ENCODE peak calls at places on chromosomes 16 and 17, in five cellular contexts. V is HS-5; X is HFFc6; O is cardiac fibroblast; K is stimulated activated CD4-positive, alpha-beta T cell treated with anti-CD3 and anti-CD28 coated beads, Interleukin-4, amount 100 ng/mL, for 1 hour. Y is an unnamed sample.
A peak's percentile ranks its signal among the peaks of the same experiment; 100 is the strongest.

GRCh38 chr17:72518810-72519597 is 398.2 kb downstream of the SOX9 start:
- DNase-seq in X (no peak), V (no peak), K (no peak), O (no peak), Y (no peak)

GRCh38 chr17:32854834-32855389 is 22.0 kb downstream of the MYO1D start:
- DNase-seq in K (no peak), X (no peak), O (no peak), V (no peak), Y (no peak)

GRCh38 chr17:5118219-5118618 is 2.4 kb downstream of the USP6 start:
- DNase-seq in X (no peak), K (no peak), O (no peak), V (no peak), Y (no peak)

GRCh38 chr17:57985675-57985974 is 2.4 kb downstream of the VEZF1 start:
- DNase-seq in V (no peak), K (no peak), O (peak; percentile 33), X (peak; percentile 68), Y (peak; percentile 39)

GRCh38 chr16:56895813-56896212 is 30.8 kb downstream of the SLC12A3 start:
- DNase-seq in X (no peak), V (no peak), O (no peak), K (no peak), Y (no peak)

GRCh38 chr17:30475206-30475605 is 2.0 kb upstream of the GOSR1 start:
- DNase-seq in V (no peak), O (no peak), X (no peak), K (no peak), Y (no peak)

GRCh38 chr17:29138991-29139682 is 41.1 kb downstream of the MYO18A start:
- DNase-seq in O (no peak), V (no peak), K (peak; percentile 42), X (no peak), Y (no peak)

GRCh38 chr17:72033311-72033710 is 87.5 kb upstream of the SOX9 start:
- DNase-seq in K (no peak), X (no peak), V (no peak), O (no peak), Y (no peak)

GRCh38 chr17:7769854-7770253 is 52.3 kb downstream of the DNAH2 start:
- DNase-seq in K (no peak), X (no peak), V (no peak), O (no peak), Y (no peak)

GRCh38 chr17:58710948-58711552 is 18.6 kb downstream of the RAD51C start:
- DNase-seq in K (peak; percentile 12), O (peak; percentile 80), V (peak; percentile 29), X (peak; percentile 40), Y (no peak)

GRCh38 chr17:9038380-9038779 is 17.1 kb downstream of the NTN1 start:
- DNase-seq in K (no peak), V (no peak), O (no peak), X (no peak), Y (no peak)

GRCh38 chr17:38469875-38470274 is 41.6 kb downstream of the ARHGAP23 start:
- DNase-seq in X (peak; percentile 68), O (peak; percentile 67), K (no peak), V (no peak), Y (no peak)

GRCh38 chr16:84874553-84874952 is 54.8 kb downstream of the CRISPLD2 start:
- DNase-seq in O (peak; percentile 27), V (no peak), K (no peak), X (peak; percentile 16), Y (no peak)

GRCh38 chr17:56810286-56810781 is 23.4 kb downstream of the C17orf67 start:
- DNase-seq in V (no peak), O (no peak), K (no peak), X (no peak), Y (no peak)

GRCh38 chr17:74530751-74531150 is 524 bp downstream of the CD300LB start:
- DNase-seq in X (no peak), V (no peak), O (no peak), K (no peak), Y (no peak)

GRCh38 chr16:49021136-49021535 is 260.5 kb downstream of the CBLN1 start:
- DNase-seq in X (peak; percentile 3), O (peak; percentile 6), K (no peak), V (no peak), Y (peak; percentile 50)

GRCh38 chr17:73420897-73421296 is 109.1 kb upstream of the CDC42EP4 start:
- DNase-seq in K (no peak), X (no peak), O (no peak), V (no peak), Y (no peak)

GRCh38 chr17:44502598-44503079 is 567 bp downstream of the GPATCH8 start:
- DNase-seq in V (no peak), K (no peak), X (no peak), O (peak; percentile 10), Y (no peak)

GRCh38 chr17:82281502-82282238 is 8.2 kb upstream of the CSNK1D start:
- DNase-seq in K (peak; percentile 60), X (no peak), O (peak; percentile 33), V (no peak), Y (no peak)